ENCODE peak calls at places on chromosomes 2 and 18, in five cellular contexts. D is CD8-positive, alpha-beta T cell; F is body of pancreas; O is lower leg skin; L is astrocyte. M is an unnamed sample.

GRCh38 chr2:50719837-50720694 is 311.9 kb downstream of the NRXN1 start:
- DNase-seq in L (no peak), F (no peak), O (no peak), D (no peak), M (no peak)

GRCh38 chr2:135245055-135245454 is 193.0 kb downstream of the RAB3GAP1 start:
- DNase-seq in O (no peak), L (peak), F (no peak), D (no peak), M (peak)

GRCh38 chr18:8611916-8612576 is 2.8 kb downstream of the RAB12 start:
- DNase-seq in F (no peak), D (no peak), L (no peak), O (peak), M (no peak)

GRCh38 chr2:232478571-232479340 is 8.9 kb downstream of the ECEL1 start:
- DNase-seq in D (no peak), O (no peak), L (no peak), F (peak), M (no peak)

GRCh38 chr2:46978696-46979095 is 63.1 kb upstream of the MCFD2 start:
- DNase-seq in F (no peak), O (no peak), L (no peak), D (no peak), M (peak)

GRCh38 chr18:77635441-77635840 is 385.8 kb downstream of the GALR1 start:
- DNase-seq in L (no peak), D (no peak), F (no peak), O (peak), M (no peak)

GRCh38 chr2:39996653-39997080 is 217.6 kb upstream of the THUMPD2 start:
- DNase-seq in L (peak), D (no peak), O (no peak), F (no peak), M (no peak)

GRCh38 chr2:37365669-37366068 is 21.2 kb downstream of the QPCT start:
- DNase-seq in L (no peak), O (no peak), D (no peak), F (no peak), M (no peak)

GRCh38 chr2:33497177-33497787 is 20.8 kb downstream of the RASGRP3 start:
- DNase-seq in D (no peak), O (no peak), F (no peak), L (peak), M (no peak)

GRCh38 chr2:210598219-210598618 is 41.8 kb downstream of the CPS1 start:
- DNase-seq in D (no peak), F (no peak), O (no peak), L (no peak), M (no peak)

GRCh38 chr2:103423100-103423499 is 661.3 kb downstream of the TMEM182 start:
- DNase-seq in O (no peak), D (no peak), L (no peak), F (no peak), M (no peak)

GRCh38 chr2:49186050-49186648 is 31.8 kb upstream of the FSHR start:
- DNase-seq in L (no peak), F (no peak), D (no peak), O (no peak), M (no peak)

GRCh38 chr2:176270100-176270750 is 983 bp downstream of the MTX2 start:
- DNase-seq in O (no peak), F (no peak), L (no peak), D (no peak), M (no peak)

GRCh38 chr2:176813526-176814179 is 398.9 kb upstream of the HNRNPA3 start:
- DNase-seq in O (no peak), L (no peak), F (no peak), D (no peak), M (no peak)

GRCh38 chr2:74894261-74895030 is 60.5 kb downstream of the HK2 start:
- DNase-seq in D (no peak), L (peak), O (no peak), F (no peak), M (no peak)

GRCh38 chr2:207530160-207531023 is 630 bp downstream of the CREB1 start:
- DNase-seq in L (no peak), D (peak), O (no peak), F (peak), M (peak)